ENCODE peak calls at places on chromosomes 5 and 9, in seven cellular contexts. M is adrenal gland, N is sigmoid colon, O is A549, F is NB4, V is IMR-90, X is heart left ventricle. P is an unnamed sample.
A peak's percentile ranks its signal among the peaks of the same experiment; 100 is the strongest.

GRCh38 chr9:80320480-80320879 is 748.7 kb downstream of the TLE4 start:
- DNase-seq in N (no peak), V (no peak), O (no peak), F (no peak), M (no peak), X (no peak), P (no peak)

GRCh38 chr5:131104169-131104775 is 60.8 kb downstream of the HINT1 start:
- DNase-seq in F (peak; percentile 65), O (no peak), X (no peak), V (no peak), N (no peak), M (no peak), P (no peak)

GRCh38 chr9:110691002-110691549 is 22.5 kb downstream of the MUSK start:
- DNase-seq in X (no peak), M (peak; percentile 26), F (peak; percentile 31), O (peak; percentile 10), N (no peak), V (peak; percentile 35), P (peak; percentile 33)

GRCh38 chr9:135277219-135278201 is 190.0 kb downstream of the OLFM1 start:
- DNase-seq in M (no peak), X (no peak), O (no peak), N (no peak), V (no peak), F (no peak), P (no peak)

GRCh38 chr9:115657695-115658094 is 495.9 kb upstream of the PAPPA start:
- DNase-seq in X (no peak), O (no peak), N (no peak), M (no peak), F (no peak), V (no peak), P (no peak)

GRCh38 chr5:179342577-179342976 is 2.7 kb downstream of the ADAMTS2 start:
- DNase-seq in M (no peak), F (no peak), N (no peak), X (no peak), V (peak; percentile 59), O (no peak), P (no peak)

GRCh38 chr5:111517853-111518501 is 5.6 kb upstream of the STARD4 start:
- DNase-seq in N (no peak), F (no peak), V (no peak), M (no peak), X (no peak), O (no peak), P (no peak)

GRCh38 chr9:82421498-82421897 is 432.9 kb downstream of the SPATA31D1 start:
- DNase-seq in N (no peak), O (no peak), V (no peak), F (no peak), X (no peak), M (no peak), P (no peak)

GRCh38 chr5:138138949-138139775 is at the start of gene NME5:
- DNase-seq in N (peak; percentile 72), F (peak; percentile 49), M (peak; percentile 79), V (peak; percentile 40), O (no peak), X (peak; percentile 73), P (peak; percentile 35)

GRCh38 chr5:39760385-39761198 is 335.8 kb upstream of the DAB2 start:
- DNase-seq in V (peak; percentile 94), X (peak; percentile 22), M (no peak), O (peak; percentile 44), F (peak; percentile 72), N (no peak), P (no peak)

GRCh38 chr9:109968332-109968657 is 188.3 kb downstream of the PALM2AKAP2 start:
- DNase-seq in M (no peak), X (no peak), N (no peak), V (peak; percentile 29), O (no peak), F (no peak), P (no peak)

GRCh38 chr5:37090781-37091180 is 158.4 kb downstream of the CPLANE1 start:
- DNase-seq in N (no peak), O (no peak), X (no peak), V (peak; percentile 56), M (no peak), F (no peak), P (no peak)

GRCh38 chr9:123349691-123350480 is 6.1 kb upstream of the CRB2 start:
- DNase-seq in O (peak; percentile 52), V (peak; percentile 43), F (peak; percentile 69), M (peak; percentile 69), N (no peak), X (peak; percentile 47), P (peak; percentile 83)

GRCh38 chr9:84669293-84670105 is at the start of gene NTRK2:
- DNase-seq in M (no peak), V (peak; percentile 2), F (no peak), O (peak; percentile 17), X (peak; percentile 30), N (no peak), P (no peak)

GRCh38 chr5:98349251-98349989 is 424.0 kb upstream of the RGMB start:
- DNase-seq in F (peak; percentile 35), N (no peak), X (no peak), V (peak; percentile 86), M (no peak), O (peak; percentile 27), P (peak; percentile 1)

GRCh38 chr5:110092955-110093785 is 403.4 kb downstream of the MAN2A1 start:
- DNase-seq in O (no peak), X (no peak), N (no peak), F (no peak), M (no peak), V (no peak), P (no peak)

GRCh38 chr5:80124111-80124510 is 89.0 kb downstream of the THBS4 start:
- DNase-seq in F (no peak), O (no peak), M (no peak), X (no peak), N (no peak), V (no peak), P (no peak)

GRCh38 chr5:462051-462481 is 19.1 kb downstream of the EXOC3 start:
- DNase-seq in M (no peak), O (no peak), N (peak; percentile 33), F (no peak), X (peak; percentile 14), V (no peak), P (no peak)

GRCh38 chr5:103472820-103473219 is 89.8 kb downstream of the NUDT12 start:
- DNase-seq in M (no peak), F (peak; percentile 3), X (no peak), V (peak; percentile 59), N (no peak), O (peak; percentile 55), P (peak; percentile 30)

GRCh38 chr5:9927521-9927997 is 297.4 kb upstream of the TAS2R1 start:
- DNase-seq in N (no peak), M (no peak), F (no peak), V (peak; percentile 48), X (no peak), O (no peak), P (no peak)

GRCh38 chr5:93894471-93895354 is 153.3 kb upstream of the POU5F2 start:
- DNase-seq in X (no peak), N (no peak), M (no peak), F (peak; percentile 9), V (peak; percentile 21), O (peak; percentile 9), P (no peak)

GRCh38 chr5:150658121-150658520 is 2.9 kb upstream of the MYOZ3 start:
- DNase-seq in V (no peak), N (peak; percentile 52), F (no peak), O (no peak), M (no peak), X (no peak), P (no peak)

GRCh38 chr9:131263701-131264100 is 12.6 kb downstream of the FAM78A start:
- DNase-seq in O (no peak), F (no peak), N (no peak), M (no peak), X (no peak), V (no peak), P (no peak)

GRCh38 chr5:65825388-65826328 is 100.7 kb upstream of the ERBIN start:
- DNase-seq in X (no peak), O (no peak), V (no peak), N (no peak), M (no peak), F (peak; percentile 96), P (no peak)

GRCh38 chr9:561430-561829 is 280.1 kb upstream of the DMRT1 start:
- DNase-seq in V (no peak), M (no peak), F (no peak), O (peak; percentile 61), X (no peak), N (no peak), P (no peak)

GRCh38 chr5:143056792-143057579 is 286.8 kb downstream of the ARHGAP26 start:
- DNase-seq in O (no peak), V (no peak), M (no peak), F (no peak), X (no peak), N (no peak), P (no peak)
- TF ChIP-seq POLR2A in O (no peak), V (no peak), M (no peak), F (no peak), X (no peak), N (no peak), P (no peak)

DNA sequence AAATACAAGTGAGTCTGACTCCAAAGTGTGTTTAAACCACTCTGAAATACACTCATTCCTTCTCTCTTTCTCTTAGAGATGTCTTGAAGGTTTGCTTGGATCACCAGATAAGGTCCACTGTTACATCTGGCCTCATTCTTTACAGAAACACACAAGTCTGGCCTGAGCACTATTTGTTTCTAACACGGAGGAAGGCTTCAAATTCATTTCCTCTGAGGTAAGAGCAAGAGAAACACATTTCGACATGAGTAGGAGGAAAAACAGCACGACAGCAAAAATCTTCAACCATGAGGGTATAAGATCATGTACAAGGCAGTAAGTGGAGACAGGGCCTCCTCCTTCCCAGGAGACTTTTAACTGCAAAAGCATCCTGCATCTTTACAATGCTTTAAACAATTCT is 8.0 kb downstream of the SIL1 start:
- DNase-seq in X (no peak), M (no peak), O (no peak), V (peak; percentile 95), F (no peak), N (peak; percentile 27), P (no peak)
- TF ChIP-seq POLR2A in X (no peak), M (no peak), O (no peak), V (no peak), F (no peak), N (no peak), P (no peak)

GRCh38 chr5:172659570-172659908 is 18.5 kb downstream of the NEURL1B start:
- DNase-seq in V (no peak), N (no peak), O (no peak), F (no peak), M (no peak), X (no peak), P (no peak)

GRCh38 chr5:172661536-172661935 is 20.5 kb downstream of the NEURL1B start:
- DNase-seq in N (peak; percentile 40), V (no peak), F (no peak), O (no peak), M (no peak), X (no peak), P (no peak)

GRCh38 chr5:172660974-172661373 is 19.9 kb downstream of the NEURL1B start:
- DNase-seq in N (peak; percentile 50), V (no peak), O (no peak), M (no peak), F (no peak), X (no peak), P (no peak)

GRCh38 chr5:172658869-172659513 is 17.9 kb downstream of the NEURL1B start:
- DNase-seq in N (peak; percentile 88), O (no peak), M (peak; percentile 62), X (peak; percentile 78), F (no peak), V (peak; percentile 46), P (no peak)

GRCh38 chr5:172659909-172660628 is 19.0 kb downstream of the NEURL1B start:
- DNase-seq in X (peak; percentile 90), M (peak; percentile 73), N (peak; percentile 98), V (peak; percentile 94), F (peak; percentile 91), O (peak; percentile 45), P (no peak)
- TF ChIP-seq POLR2A in X (no peak), M (no peak), N (peak; percentile 28), V (peak; percentile 44), F (peak; percentile 10), O (no peak), P (no peak)

GRCh38 chr9:86948153-86948929 is 1.0 kb upstream of the GAS1 start:
- DNase-seq in M (peak; percentile 81), V (peak; percentile 82), F (peak; percentile 78), X (peak; percentile 81), N (peak; percentile 92), O (peak; percentile 76), P (peak; percentile 66)
- TF ChIP-seq POLR2A in M (no peak), V (no peak), F (no peak), X (no peak), N (no peak), O (no peak), P (no peak)